ENCODE peak calls at places on chromosomes 7 and 10, in ten cellular contexts. B is GM10248; Z is GM04504; H is activated CD8-positive, alpha-beta memory T cell treated with anti-CD3 and anti-CD28 coated beads for 4 hours; D is stimulated activated CD8-positive, alpha-beta memory T cell treated with anti-CD3 and anti-CD28 coated beads, Interleukin-4, amount 100 ng/mL, for 24 hours; O is activated effector memory CD4-positive, alpha-beta T cell treated with anti-CD3 and anti-CD28 coated beads, Interleukin-2, amount 50 U/mL, for 16 hours; I is T follicular helper cell; R is G401; E is OCI-M1; Y is AG10803. P is an unnamed sample.

GRCh38 chr10:24882047-24882698 is 70.2 kb downstream of the PRTFDC1 start:
- DNase-seq in B (no peak), Z (no peak), H (no peak), D (peak), O (peak), I (no peak), R (no peak), E (no peak), Y (peak), P (no peak)

GRCh38 chr7:159188011-159188410 is 43.3 kb upstream of the VIPR2 start:
- DNase-seq in B (no peak), Z (no peak), H (no peak), D (no peak), O (no peak), I (no peak), R (no peak), E (no peak), Y (no peak), P (no peak)

GRCh38 chr7:138458576-138459234 is 1.4 kb upstream of the TRIM24 start:
- DNase-seq in B (no peak), Z (no peak), H (no peak), D (no peak), O (no peak), I (no peak), R (no peak), E (no peak), Y (no peak), P (no peak)

GRCh38 chr7:40694041-40694809 is 559.4 kb downstream of the SUGCT start:
- DNase-seq in B (no peak), Z (no peak), H (no peak), D (no peak), O (no peak), I (no peak), R (no peak), E (no peak), Y (peak), P (no peak)

GRCh38 chr7:101390901-101391301 is 28.2 kb downstream of the COL26A1 start:
- DNase-seq in B (peak), Z (no peak), H (no peak), D (no peak), O (no peak), I (no peak), R (no peak), E (peak), Y (peak), P (peak)

GRCh38 chr7:148380581-148381419 is 209.8 kb upstream of the C7orf33 start:
- DNase-seq in B (no peak), Z (no peak), H (no peak), D (no peak), O (no peak), I (no peak), R (no peak), E (no peak), Y (no peak), P (no peak)

GRCh38 chr10:29160110-29160669 is 128.7 kb upstream of the LYZL1 start:
- DNase-seq in B (no peak), Z (peak), H (no peak), D (no peak), O (no peak), I (no peak), R (no peak), E (no peak), Y (peak), P (no peak)

GRCh38 chr10:10780746-10781145 is 236.9 kb upstream of the CELF2 start:
- DNase-seq in B (no peak), Z (no peak), H (no peak), D (no peak), O (no peak), I (no peak), R (no peak), E (no peak), Y (peak), P (no peak)

GRCh38 chr10:97179731-97180366 is 5.9 kb downstream of the SLIT1 start:
- DNase-seq in B (no peak), Z (no peak), H (no peak), D (no peak), O (no peak), I (no peak), R (peak), E (no peak), Y (no peak), P (no peak)

GRCh38 chr7:44581426-44581906 is 565 bp downstream of the TMED4 start:
- DNase-seq in B (peak), Z (no peak), H (no peak), D (peak), O (peak), I (peak), R (no peak), E (peak), Y (no peak), P (no peak)

GRCh38 chr10:14820010-14820774 is 17.6 kb downstream of the CDNF start:
- DNase-seq in B (no peak), Z (no peak), H (no peak), D (no peak), O (no peak), I (no peak), R (no peak), E (no peak), Y (peak), P (no peak)

GRCh38 chr7:100711369-100711768 is 5.4 kb downstream of the POP7 start:
- DNase-seq in B (no peak), Z (no peak), H (no peak), D (no peak), O (no peak), I (no peak), R (no peak), E (no peak), Y (no peak), P (no peak)

GRCh38 chr10:14879055-14879800 is 562 bp downstream of the SUV39H2 start:
- DNase-seq in B (no peak), Z (no peak), H (peak), D (peak), O (peak), I (peak), R (peak), E (peak), Y (peak), P (no peak)

GRCh38 chr7:149823631-149824199 is 14.5 kb upstream of the ZNF862 start:
- DNase-seq in B (no peak), Z (no peak), H (no peak), D (no peak), O (no peak), I (no peak), R (no peak), E (no peak), Y (no peak), P (no peak)

GRCh38 chr10:125092564-125093031 is 67.8 kb downstream of the CTBP2 start:
- DNase-seq in B (no peak), Z (no peak), H (no peak), D (no peak), O (peak), I (no peak), R (no peak), E (no peak), Y (no peak), P (no peak)

GRCh38 chr7:7335215-7335614 is 152.9 kb downstream of the C1GALT1 start:
- DNase-seq in B (no peak), Z (no peak), H (no peak), D (no peak), O (no peak), I (no peak), R (no peak), E (no peak), Y (no peak), P (no peak)

GRCh38 chr10:28179490-28180099 is 123.3 kb downstream of the MPP7 start:
- DNase-seq in B (peak), Z (peak), H (no peak), D (no peak), O (no peak), I (no peak), R (peak), E (peak), Y (peak), P (no peak)

GRCh38 chr10:109427421-109427820 is 495.9 kb downstream of the XPNPEP1 start:
- DNase-seq in B (no peak), Z (peak), H (no peak), D (no peak), O (no peak), I (no peak), R (no peak), E (no peak), Y (peak), P (no peak)

GRCh38 chr7:35725280-35725680 is 30.3 kb upstream of the HERPUD2 start:
- DNase-seq in B (peak), Z (no peak), H (no peak), D (peak), O (peak), I (peak), R (no peak), E (no peak), Y (no peak), P (no peak)

GRCh38 chr10:84204122-84204521 is 9.8 kb downstream of the CDHR1 start:
- DNase-seq in B (peak), Z (no peak), H (no peak), D (no peak), O (no peak), I (no peak), R (no peak), E (no peak), Y (no peak), P (no peak)

GRCh38 chr7:107860981-107861652 is 29.9 kb upstream of the DLD start:
- DNase-seq in B (no peak), Z (no peak), H (no peak), D (no peak), O (no peak), I (no peak), R (no peak), E (no peak), Y (peak), P (no peak)

GRCh38 chr7:17680943-17681351 is 259.3 kb downstream of the SNX13 start:
- DNase-seq in B (no peak), Z (no peak), H (no peak), D (no peak), O (no peak), I (no peak), R (peak), E (no peak), Y (peak), P (no peak)

GRCh38 chr10:80137031-80137712 is 4.6 kb downstream of the PLAC9 start:
- DNase-seq in B (no peak), Z (peak), H (no peak), D (no peak), O (peak), I (no peak), R (no peak), E (no peak), Y (peak), P (peak)

GRCh38 chr7:120941856-120942255 is 8.7 kb upstream of the ING3 start:
- DNase-seq in B (no peak), Z (no peak), H (no peak), D (no peak), O (no peak), I (no peak), R (no peak), E (no peak), Y (no peak), P (no peak)